ENCODE peak calls at places on chromosome 5, in seven cellular contexts. Z is right lobe of liver, N is fibroblast of pulmonary artery, G is A549, B is astrocyte of the spinal cord, F is AG09309, E is psoas muscle. X is an unnamed sample.

GRCh38 chr5:169706758-169707450 is 69.8 kb downstream of the DOCK2 start:
- DNase-seq in Z (no peak), N (peak; percentile 54), G (peak; percentile 37), B (peak; percentile 79), F (peak; percentile 24), E (no peak), X (peak; percentile 77)

GRCh38 chr5:135085133-135085935 is 51.3 kb upstream of the PITX1 start:
- DNase-seq in Z (no peak), N (no peak), G (peak; percentile 51), B (no peak), F (no peak), E (peak; percentile 11), X (peak; percentile 10)

GRCh38 chr5:139378101-139378825 is 4.8 kb downstream of the SLC23A1 start:
- DNase-seq in Z (no peak), N (no peak), G (no peak), B (no peak), F (no peak), E (no peak), X (no peak)

GRCh38 chr5:337565-338130 is 16.1 kb downstream of the AHRR start:
- DNase-seq in Z (no peak), N (peak; percentile 53), G (peak; percentile 70), B (peak; percentile 45), F (no peak), E (no peak), X (peak; percentile 56)

GRCh38 chr5:35736280-35736679 is 118.6 kb downstream of the SPEF2 start:
- DNase-seq in Z (no peak), N (no peak), G (no peak), B (no peak), F (no peak), E (no peak), X (no peak)

GRCh38 chr5:138700581-138701362 is 52.5 kb upstream of the CTNNA1 start:
- DNase-seq in Z (no peak), N (no peak), G (no peak), B (no peak), F (no peak), E (no peak), X (no peak)

GRCh38 chr5:131214828-131215227 is 44.1 kb downstream of the LYRM7 start:
- DNase-seq in Z (no peak), N (no peak), G (no peak), B (no peak), F (no peak), E (no peak), X (no peak)

GRCh38 chr5:112329429-112330090 is 89.5 kb downstream of the EPB41L4A start:
- DNase-seq in Z (no peak), N (no peak), G (no peak), B (no peak), F (no peak), E (no peak), X (no peak)

GRCh38 chr5:59999056-59999455 is 105.5 kb upstream of the PDE4D start:
- DNase-seq in Z (no peak), N (no peak), G (no peak), B (peak; percentile 78), F (no peak), E (no peak), X (no peak)

GRCh38 chr5:172602712-172603289 is 38.3 kb upstream of the NEURL1B start:
- DNase-seq in Z (peak; percentile 35), N (no peak), G (no peak), B (no peak), F (no peak), E (no peak), X (no peak)

GRCh38 chr5:168612996-168613395 is 33.8 kb upstream of the PANK3 start:
- DNase-seq in Z (no peak), N (peak; percentile 10), G (no peak), B (no peak), F (no peak), E (no peak), X (no peak)

GRCh38 chr5:138583984-138584637 is 8.9 kb upstream of the HSPA9 start:
- DNase-seq in Z (no peak), N (no peak), G (no peak), B (no peak), F (no peak), E (no peak), X (no peak)

DNA sequence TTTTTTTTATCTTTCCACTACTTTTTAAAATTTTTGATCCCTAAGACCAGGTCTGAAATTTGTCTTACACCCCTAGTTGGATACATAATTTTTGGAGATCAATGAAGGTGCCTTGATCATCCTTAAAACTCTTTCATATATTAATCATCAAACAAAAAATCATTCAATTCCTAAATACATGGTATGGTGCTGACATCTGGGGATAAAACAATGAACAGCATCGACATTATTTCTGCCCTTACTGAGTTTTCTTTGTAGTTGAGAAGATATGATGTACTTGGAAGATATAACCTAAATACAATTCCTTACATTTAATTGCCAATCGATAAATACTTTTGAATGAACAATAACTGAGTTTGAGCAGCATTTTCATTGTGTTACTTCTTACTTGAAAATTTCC is 18.3 kb downstream of the SPINK9 start:
- DNase-seq in Z (no peak), N (no peak), G (no peak), B (no peak), F (no peak), E (no peak), X (no peak)
- TF ChIP-seq CTCF in Z (no peak), N (no peak), G (no peak), B (no peak), F (no peak), E (no peak), X (no peak)

DNA sequence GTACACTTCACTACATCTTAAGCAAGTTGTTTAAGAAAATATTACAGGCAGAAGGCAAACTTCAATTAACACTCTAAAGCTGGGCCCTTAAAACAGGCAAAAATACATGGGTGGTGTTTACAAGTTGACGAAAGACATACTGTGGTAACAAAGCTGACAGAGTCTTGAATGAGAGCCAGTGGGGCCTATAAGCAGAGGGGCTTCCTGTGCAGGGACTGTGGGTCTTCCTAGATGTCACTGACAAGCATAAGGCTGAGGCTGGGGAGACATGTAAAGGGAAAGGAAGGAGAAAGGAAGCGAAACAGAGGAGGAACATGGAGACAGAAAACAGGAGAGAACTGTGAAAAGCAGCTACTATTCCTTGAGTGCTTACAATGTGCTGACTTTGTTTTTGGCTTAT is 308.0 kb upstream of the RPS23 start:
- DNase-seq in Z (no peak), N (peak; percentile 26), G (no peak), B (no peak), F (no peak), E (no peak), X (no peak)
- H3K4me3 ChIP-seq in Z (no peak overlapping the region), N (no peak overlapping the region), G (no peak overlapping the region), B (no peak overlapping the region), F (no peak overlapping the region), E (no peak overlapping the region), X (no peak overlapping the region)

GRCh38 chr5:108196276-108196675 is 185.6 kb downstream of the FBXL17 start:
- DNase-seq in Z (no peak), N (no peak), G (no peak), B (no peak), F (no peak), E (no peak), X (no peak)
- TF ChIP-seq CTCF in Z (no peak), N (no peak), G (no peak), B (no peak), F (no peak), E (no peak), X (no peak)

GRCh38 chr5:158880514-158881001 is 219.2 kb downstream of the EBF1 start:
- DNase-seq in Z (no peak), N (peak; percentile 16), G (no peak), B (peak; percentile 35), F (no peak), E (no peak), X (no peak)
- H3K4me3 ChIP-seq in Z (no peak overlapping the region), N (no peak overlapping the region), G (no peak overlapping the region), B (no peak overlapping the region), F (no peak overlapping the region), E (no peak overlapping the region), X (no peak overlapping the region)

DNA sequence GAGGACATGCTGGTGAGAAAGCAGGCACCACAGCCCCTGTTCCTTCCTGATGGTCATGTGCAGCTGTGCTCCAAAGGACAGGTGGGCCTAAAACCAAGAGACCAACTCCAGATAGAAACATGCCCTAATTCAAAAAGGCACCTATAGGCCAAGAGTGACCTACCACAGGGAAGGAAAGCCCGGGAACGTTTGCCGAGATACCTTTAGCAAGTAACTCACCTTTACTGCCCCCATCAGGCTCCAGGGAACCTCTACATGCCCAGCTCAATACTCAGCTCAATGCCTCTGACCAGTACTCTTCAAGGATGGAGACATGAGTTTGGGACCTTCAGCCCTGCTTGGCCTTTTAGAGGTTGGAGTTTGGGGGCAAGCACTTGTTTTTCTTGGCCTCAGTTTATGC is 172.8 kb upstream of the FSTL4 start:
- DNase-seq in Z (no peak), N (no peak), G (no peak), B (no peak), F (no peak), E (no peak), X (no peak)
- TF ChIP-seq CTCF in Z (no peak), N (no peak), G (no peak), B (no peak), F (no peak), E (no peak), X (no peak)

DNA sequence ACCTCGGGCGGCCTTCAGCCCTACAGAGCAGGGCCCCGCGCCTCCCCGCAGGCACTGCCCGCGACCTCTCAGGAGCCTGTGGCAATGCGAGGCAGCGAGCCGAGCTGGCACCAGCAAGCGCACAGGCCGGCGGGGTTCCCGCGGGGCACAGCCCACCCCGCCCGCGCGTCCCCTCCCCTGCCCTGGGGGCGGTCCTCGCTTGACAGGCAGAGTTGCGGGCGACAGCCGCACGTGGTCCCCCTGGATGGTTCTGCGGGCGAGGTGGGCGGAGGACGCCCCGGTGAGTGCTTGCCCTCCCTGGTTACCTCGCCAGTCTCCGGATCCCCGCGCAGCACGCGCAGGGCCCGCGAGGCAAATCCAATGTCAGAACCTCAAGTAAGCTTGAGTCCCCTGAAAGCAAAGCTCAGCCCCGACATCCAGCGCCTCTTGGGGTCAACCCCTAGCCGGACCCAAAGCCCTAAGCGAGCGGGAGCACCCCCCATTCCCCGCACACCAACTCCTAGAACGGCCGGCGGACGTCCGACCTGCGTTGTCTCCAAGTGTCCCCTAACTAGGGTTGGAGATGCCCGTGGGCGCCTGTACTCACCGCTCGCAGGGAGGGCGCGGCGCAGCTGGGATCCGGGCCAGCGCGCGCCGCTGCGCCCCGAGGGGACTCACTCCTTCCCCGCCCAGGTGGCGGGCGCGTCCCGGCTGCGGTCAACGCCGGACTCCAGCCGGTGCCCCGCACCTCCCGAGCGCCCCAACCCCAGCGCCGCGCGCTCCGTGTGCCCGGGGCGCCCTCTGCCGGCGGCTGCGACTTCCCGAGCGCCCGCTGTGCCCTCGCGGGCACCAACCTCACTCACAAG is at the start of gene DRD1:
- DNase-seq in Z (peak; percentile 60), N (peak; percentile 13), G (peak; percentile 50), B (peak; percentile 47), F (no peak), E (peak; percentile 54), X (peak; percentile 23)
- H3K4me3 ChIP-seq in Z (peak within 1 kb of the TSS; percentile 25), N (no peak within 1 kb of the TSS), G (peak within 1 kb of the TSS; percentile 51), B (peak within 1 kb of the TSS; percentile 33), F (peak within 1 kb of the TSS; percentile 55), E (peak within 1 kb of the TSS; percentile 54), X (peak within 1 kb of the TSS; percentile 25)

DNA sequence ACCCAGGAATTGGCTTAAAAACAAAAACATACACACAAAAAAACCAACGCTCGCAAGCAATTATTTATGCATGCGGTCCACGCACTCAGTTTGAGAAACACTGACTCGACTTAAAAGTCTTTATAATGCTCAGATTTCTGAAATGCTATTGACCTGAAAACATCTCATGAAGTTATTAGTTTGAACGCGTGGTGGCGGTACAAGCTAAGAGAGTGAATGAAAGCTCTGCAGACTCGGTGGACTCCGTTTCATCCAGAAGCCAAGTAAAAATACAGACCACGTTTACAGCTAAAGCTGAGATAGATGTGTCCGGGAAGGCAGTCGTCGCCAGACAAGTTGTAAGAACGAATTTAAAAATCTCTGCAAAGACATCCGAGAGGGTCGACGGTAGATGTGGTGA is at the start of gene PCDHB6:
- DNase-seq in Z (no peak), N (peak; percentile 6), G (peak; percentile 56), B (no peak), F (no peak), E (no peak), X (peak; percentile 0)
- TF ChIP-seq CTCF in Z (peak; percentile 14), N (no peak), G (peak; percentile 41), B (no peak), F (peak; percentile 54), E (no peak), X (no peak)

X was measured in fibroblast of the aortic adventitia.